ENCODE peak calls at places on chromosomes 7 and 10, in ten cellular contexts. Q is CD8-positive, alpha-beta T cell; K is heart left ventricle; P is cardiac fibroblast; T is IMR-90; S is fibroblast of lung; X is bronchial epithelial cell; Y is cardiac muscle cell; W is GM12865; E is MM.1S. H is an unnamed sample.

GRCh38 chr7:139181404-139181803 is 49.6 kb upstream of the UBN2 start:
- DNase-seq in Q (no peak), K (no peak), P (peak; percentile 33), T (peak; percentile 38), S (no peak), X (peak; percentile 63), Y (no peak), W (no peak), E (no peak), H (peak; percentile 25)

GRCh38 chr10:91162495-91163268 is 57.8 kb upstream of the PCGF5 start:
- DNase-seq in Q (peak; percentile 77), K (peak; percentile 89), P (peak; percentile 39), T (peak; percentile 40), S (peak; percentile 56), X (peak; percentile 26), Y (peak; percentile 67), W (peak; percentile 74), E (peak; percentile 78), H (peak; percentile 50)

GRCh38 chr7:6350057-6350752 is 77.8 kb upstream of the CYTH3 start:
- DNase-seq in Q (no peak), K (no peak), P (no peak), T (peak; percentile 50), S (peak; percentile 14), X (peak; percentile 53), Y (no peak), W (no peak), E (no peak), H (no peak)

GRCh38 chr10:30374353-30374752 is 25.3 kb upstream of the MTPAP start:
- DNase-seq in Q (no peak), K (no peak), P (peak; percentile 32), T (no peak), S (peak; percentile 15), X (no peak), Y (peak; percentile 35), W (no peak), E (no peak), H (no peak)

GRCh38 chr10:73522263-73522662 is 26.4 kb upstream of the PPP3CB start:
- DNase-seq in Q (no peak), K (no peak), P (no peak), T (peak; percentile 56), S (peak; percentile 17), X (no peak), Y (no peak), W (no peak), E (no peak), H (peak; percentile 7)

GRCh38 chr7:123191132-123191531 is 8.6 kb downstream of the SLC13A1 start:
- DNase-seq in Q (no peak), K (no peak), P (peak; percentile 42), T (no peak), S (no peak), X (peak; percentile 89), Y (no peak), W (peak; percentile 5), E (peak; percentile 25), H (no peak)

GRCh38 chr10:66564341-66564740 is 361.5 kb upstream of the LRRTM3 start:
- DNase-seq in Q (no peak), K (no peak), P (peak; percentile 39), T (no peak), S (peak; percentile 20), X (peak; percentile 56), Y (no peak), W (no peak), E (no peak), H (no peak)

GRCh38 chr7:142556745-142557144 is 192.5 kb upstream of the PRSS1 start:
- DNase-seq in Q (no peak), K (peak; percentile 36), P (peak; percentile 98), T (peak; percentile 99), S (peak; percentile 94), X (peak; percentile 97), Y (peak; percentile 14), W (no peak), E (peak; percentile 85), H (peak; percentile 99)

GRCh38 chr7:24316340-24316739 is 32.4 kb downstream of the NPY start:
- DNase-seq in Q (no peak), K (no peak), P (no peak), T (no peak), S (no peak), X (no peak), Y (no peak), W (no peak), E (no peak), H (no peak)

GRCh38 chr7:21256310-21256877 is 171.5 kb upstream of the SP4 start:
- DNase-seq in Q (no peak), K (no peak), P (peak; percentile 73), T (peak; percentile 38), S (peak; percentile 69), X (peak; percentile 49), Y (peak; percentile 54), W (peak; percentile 68), E (peak; percentile 64), H (peak; percentile 53)

GRCh38 chr7:128034830-128035229 is 3.6 kb upstream of the LRRC4 start:
- DNase-seq in Q (no peak), K (no peak), P (no peak), T (no peak), S (no peak), X (no peak), Y (no peak), W (no peak), E (peak; percentile 57), H (no peak)

GRCh38 chr10:15046626-15047025 is 2.9 kb downstream of the OLAH start:
- DNase-seq in Q (no peak), K (no peak), P (peak; percentile 91), T (peak; percentile 33), S (peak; percentile 70), X (no peak), Y (no peak), W (no peak), E (no peak), H (peak; percentile 54)

GRCh38 chr10:15053061-15053460 is 9.3 kb downstream of the OLAH start:
- DNase-seq in Q (no peak), K (no peak), P (no peak), T (no peak), S (no peak), X (no peak), Y (no peak), W (no peak), E (no peak), H (no peak)

GRCh38 chr10:15052121-15052520 is 8.4 kb downstream of the OLAH start:
- DNase-seq in Q (no peak), K (no peak), P (no peak), T (peak; percentile 20), S (peak; percentile 34), X (no peak), Y (no peak), W (no peak), E (no peak), H (no peak)
- TF ChIP-seq CTCF in Q (no peak), K (no peak), P (no peak), T (no peak), S (no peak), X (no peak), Y (no peak), W (no peak), E (no peak), H (no peak)

DNA sequence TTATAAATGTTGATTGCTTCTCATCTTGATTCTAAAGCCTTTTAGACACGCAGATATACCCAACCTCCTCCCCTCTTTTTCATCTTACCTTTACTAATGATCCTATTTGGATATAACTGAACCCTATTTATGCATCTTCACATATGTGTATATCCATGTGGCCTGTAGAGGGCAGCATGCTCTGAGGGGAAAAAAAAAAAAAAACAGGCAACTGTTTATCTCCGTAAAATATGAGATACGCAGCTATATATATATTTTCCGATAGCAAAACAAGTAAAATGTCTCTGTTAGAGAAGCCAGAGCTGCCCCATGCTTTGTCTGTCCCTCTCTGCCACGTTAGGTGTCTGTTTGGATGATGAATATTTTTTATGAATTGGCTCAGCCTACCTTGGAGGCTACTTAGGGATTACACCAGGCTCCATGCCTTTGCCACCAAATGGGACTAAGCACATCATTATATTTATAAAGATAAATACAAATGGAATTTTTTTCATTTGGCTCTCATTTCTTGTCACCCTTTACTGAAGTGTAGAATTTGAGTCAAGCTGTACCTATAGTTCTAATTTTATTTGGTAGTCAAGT is 174.8 kb upstream of the FZD1 start:
- DNase-seq in Q (no peak), K (no peak), P (peak; percentile 67), T (peak; percentile 48), S (peak; percentile 70), X (peak; percentile 40), Y (peak; percentile 38), W (peak; percentile 43), E (peak; percentile 13), H (peak; percentile 57)
- H3K4me3 ChIP-seq in Q (no peak overlapping the region), K (peak overlapping the region; percentile 42), P (no peak overlapping the region), T (peak overlapping the region; percentile 33), S (peak overlapping the region; percentile 44), X (no peak overlapping the region), Y (no peak overlapping the region), W (no peak overlapping the region), E (no peak overlapping the region), H (peak overlapping the region; percentile 22)

GRCh38 chr10:49284356-49284755 is 14.6 kb upstream of the C10orf71 start:
- DNase-seq in Q (no peak), K (no peak), P (no peak), T (no peak), S (no peak), X (no peak), Y (no peak), W (no peak), E (no peak), H (no peak)
- TF ChIP-seq CTCF in Q (no peak), K (no peak), P (no peak), T (no peak), S (no peak), X (no peak), Y (no peak), W (no peak), E (no peak), H (no peak)

GRCh38 chr7:44489955-44490350 is 505 bp downstream of the NUDCD3 start:
- DNase-seq in Q (peak; percentile 21), K (no peak), P (peak; percentile 52), T (peak; percentile 25), S (peak; percentile 39), X (peak; percentile 50), Y (no peak), W (peak; percentile 53), E (no peak), H (peak; percentile 55)

GRCh38 chr7:44490351-44491200 is at the start of gene NUDCD3:
- DNase-seq in Q (peak; percentile 71), K (peak; percentile 89), P (peak; percentile 89), T (peak; percentile 77), S (peak; percentile 88), X (peak; percentile 65), Y (peak; percentile 89), W (peak; percentile 91), E (peak; percentile 86), H (peak; percentile 80)

GRCh38 chr7:44494960-44495359 is 4.5 kb upstream of the NUDCD3 start:
- DNase-seq in Q (no peak), K (no peak), P (no peak), T (no peak), S (no peak), X (no peak), Y (no peak), W (no peak), E (no peak), H (no peak)

GRCh38 chr7:44488955-44489354 is 1.5 kb downstream of the NUDCD3 start:
- DNase-seq in Q (no peak), K (no peak), P (no peak), T (no peak), S (no peak), X (no peak), Y (no peak), W (no peak), E (no peak), H (no peak)

DNA sequence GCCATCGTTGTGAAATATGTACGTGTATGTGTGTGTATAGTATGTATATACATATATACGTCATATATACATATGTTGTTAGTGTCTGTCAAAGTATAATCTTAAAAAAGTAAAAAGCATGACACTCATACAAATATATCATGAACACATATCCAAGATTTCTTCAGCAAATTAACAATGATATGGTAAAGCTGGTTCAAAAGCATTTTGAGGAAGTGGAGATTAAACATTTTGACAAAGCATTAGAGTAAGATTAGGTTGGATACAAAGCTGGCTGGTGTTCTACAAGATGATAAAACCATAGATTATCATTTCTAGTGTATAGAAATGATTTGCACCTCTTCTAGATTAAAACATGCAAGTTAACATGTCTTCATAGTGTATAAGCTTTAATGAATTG is 771 bp upstream of the NUDCD3 start:
- DNase-seq in Q (no peak), K (no peak), P (no peak), T (no peak), S (no peak), X (no peak), Y (no peak), W (no peak), E (no peak), H (no peak)
- H3K4me3 ChIP-seq in Q (peak overlapping the region; percentile 97), K (peak overlapping the region; percentile 76), P (peak overlapping the region; percentile 83), T (peak overlapping the region; percentile 94), S (peak overlapping the region; percentile 84), X (peak overlapping the region; percentile 73), Y (peak overlapping the region; percentile 75), W (peak overlapping the region; percentile 74), E (peak overlapping the region; percentile 75), H (peak overlapping the region; percentile 89)